ENCODE peak calls at places on chromosomes 7 and 10, in ten cellular contexts. L is activated naive CD8-positive, alpha-beta T cell treated with anti-CD3 and anti-CD28 coated beads, Interleukin-2, amount 10 ng/mL, durations not matched to agents 7 days and 5 days; Z is activated CD4-positive, CD25-positive, alpha-beta regulatory T cell; P is retina; U is NCI-H1092; G is kidney tubule cell; O is fibroblast of mammary gland; S is activated T-helper 1 cell treated with Interleukin-2 at 50 U/mL for 16 hours; A is NCI-H526 treated with DMSO at 0.1 percent for 48 hours; C is dorsolateral prefrontal cortex. K is an unnamed sample.

GRCh38 chr10:15868006-15868405 is 7.7 kb upstream of the MINDY3 start:
- DNase-seq in L (no peak), Z (no peak), P (no peak), U (no peak), G (no peak), O (no peak), S (no peak), A (no peak), C (no peak), K (no peak)

GRCh38 chr10:102610499-102610898 is 33.8 kb upstream of the TRIM8 start:
- DNase-seq in L (no peak), Z (no peak), P (no peak), U (no peak), G (peak; percentile 77), O (peak; percentile 68), S (no peak), A (no peak), C (no peak), K (no peak)

GRCh38 chr7:105474045-105474444 is 48.0 kb downstream of the PUS7 start:
- DNase-seq in L (no peak), Z (no peak), P (no peak), U (no peak), G (no peak), O (no peak), S (no peak), A (no peak), C (no peak), K (no peak)

GRCh38 chr7:137715101-137715500 is 131.7 kb downstream of the DGKI start:
- DNase-seq in L (no peak), Z (no peak), P (no peak), U (no peak), G (peak; percentile 9), O (peak; percentile 75), S (no peak), A (no peak), C (no peak), K (no peak)

GRCh38 chr7:68020102-68020501 is 1023.5 kb downstream of the TYW1 start:
- DNase-seq in L (no peak), Z (no peak), P (no peak), U (no peak), G (no peak), O (no peak), S (no peak), A (no peak), C (no peak), K (peak; percentile 17)

GRCh38 chr10:61992059-61992460 is 90.6 kb downstream of the ARID5B start:
- DNase-seq in L (no peak), Z (no peak), P (no peak), U (no peak), G (peak; percentile 9), O (peak; percentile 85), S (no peak), A (no peak), C (no peak), K (no peak)

GRCh38 chr10:123147635-123148413 is at the start of gene HMX2:
- DNase-seq in L (peak; percentile 63), Z (no peak), P (peak; percentile 66), U (peak; percentile 61), G (no peak), O (no peak), S (no peak), A (peak; percentile 57), C (no peak), K (no peak)

GRCh38 chr7:134004829-134005505 is 122.2 kb upstream of the LRGUK start:
- DNase-seq in L (no peak), Z (no peak), P (no peak), U (no peak), G (no peak), O (no peak), S (no peak), A (no peak), C (no peak), K (peak; percentile 78)

GRCh38 chr10:121260383-121260782 is 337.9 kb downstream of the FGFR2 start:
- DNase-seq in L (no peak), Z (no peak), P (no peak), U (no peak), G (no peak), O (no peak), S (no peak), A (no peak), C (no peak), K (no peak)

GRCh38 chr7:45347804-45348203 is 190.2 kb downstream of the RAMP3 start:
- DNase-seq in L (no peak), Z (no peak), P (no peak), U (no peak), G (peak; percentile 15), O (peak; percentile 6), S (no peak), A (no peak), C (no peak), K (no peak)

K was measured in DMS 273 treated with DMSO at 0.1 percent for 48 hours.